ENCODE peak calls at places on chromosome X, in four cellular contexts. H, Y, J and Q are unnamed samples.
A peak's percentile ranks its signal among the peaks of the same experiment; 100 is the strongest.

GRCh38 chrX:48972214-48973164 is 845 bp upstream of the KCND1 start:
- DNase-seq in Y (no peak), H (peak; percentile 67), J (peak; percentile 16), Q (peak; percentile 60)

GRCh38 chrX:15376956-15377355 is 7.3 kb downstream of the VEGFD start:
- DNase-seq in H (no peak), J (no peak), Y (no peak), Q (no peak)

GRCh38 chrX:73562986-73563739 is at the start of gene CHIC1:
- DNase-seq in Y (peak; percentile 32), J (no peak), H (peak; percentile 69), Q (peak; percentile 85)

GRCh38 chrX:47242321-47242720 is 9.5 kb downstream of the USP11 start:
- DNase-seq in Y (no peak), H (no peak), J (no peak), Q (no peak)

GRCh38 chrX:150542846-150543229 is 25.6 kb upstream of the MTM1 start:
- DNase-seq in J (no peak), Y (no peak), H (no peak), Q (no peak)

GRCh38 chrX:69062493-69062892 is 102.8 kb downstream of the PJA1 start:
- DNase-seq in J (no peak), Y (no peak), H (no peak), Q (no peak)

GRCh38 chrX:84453351-84454246 is 48.7 kb downstream of the HDX start:
- DNase-seq in Y (no peak), H (no peak), J (no peak), Q (no peak)

GRCh38 chrX:68705986-68706385 is 58.5 kb downstream of the STARD8 start:
- DNase-seq in Y (no peak), J (no peak), H (no peak), Q (no peak)

GRCh38 chrX:120999413-120999812 is 13.9 kb upstream of the CT47A1 start:
- DNase-seq in Y (no peak), J (no peak), H (no peak), Q (no peak)

GRCh38 chrX:137428777-137429564 is 137.0 kb upstream of the ZIC3 start:
- DNase-seq in H (peak; percentile 13), Y (no peak), J (no peak), Q (no peak)

GRCh38 chrX:39258331-39258730 is 457.1 kb downstream of the MID1IP1 start:
- DNase-seq in J (no peak), Y (no peak), H (no peak), Q (no peak)

GRCh38 chrX:65532016-65532415 is 2.6 kb downstream of the LAS1L start:
- DNase-seq in J (no peak), Y (no peak), H (no peak), Q (no peak)

GRCh38 chrX:104270916-104271512 is 16.3 kb upstream of the ESX1 start:
- DNase-seq in J (peak; percentile 1), H (peak; percentile 13), Y (no peak), Q (peak; percentile 58)

GRCh38 chrX:153688900-153689590 is 1.3 kb downstream of the SLC6A8 start:
- DNase-seq in H (peak; percentile 42), Y (no peak), J (no peak), Q (no peak)
- TF ChIP-seq MYC in H (no peak), Y (no peak), J (no peak), Q (no peak)

GRCh38 chrX:12563121-12563520 is 228.1 kb upstream of the PRPS2 start:
- DNase-seq in J (no peak), H (no peak), Y (no peak), Q (no peak)
- TF ChIP-seq RAD21 in J (no peak), H (no peak), Y (no peak), Q (no peak)

GRCh38 chrX:30637874-30638793 is 15.1 kb upstream of the GK start:
- DNase-seq in Y (no peak), H (no peak), J (no peak), Q (no peak)

GRCh38 chrX:30642642-30643041 is 10.6 kb upstream of the GK start:
- DNase-seq in Y (no peak), J (peak; percentile 74), H (no peak), Q (no peak)

DNA sequence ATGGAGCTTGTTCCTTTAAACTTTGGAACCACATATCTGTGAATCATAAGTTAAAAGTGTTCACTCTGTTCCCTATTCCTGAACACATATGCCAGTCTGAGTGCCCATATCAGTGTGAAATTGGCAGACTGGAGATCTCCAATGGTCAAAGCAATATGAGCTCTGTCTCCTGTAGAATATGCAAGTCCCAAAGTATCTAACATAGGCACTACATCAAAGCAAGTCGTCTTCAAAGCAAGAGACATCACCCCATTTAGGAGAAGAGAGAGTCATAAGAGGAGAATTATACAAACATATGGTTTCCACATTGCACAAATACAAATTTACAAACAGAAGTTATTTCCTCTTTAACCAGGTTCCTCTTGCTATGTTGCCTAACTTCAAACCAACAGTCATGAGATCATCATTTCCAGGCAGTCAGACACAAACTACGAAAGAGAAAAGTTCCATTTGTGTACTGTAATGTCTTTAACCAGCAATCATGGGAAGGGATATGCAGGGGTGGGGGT is 9.9 kb upstream of the GK start:
- DNase-seq in J (peak; percentile 87), Y (no peak), H (no peak), Q (no peak)
- TF ChIP-seq KDM1A in J (no peak), Y (no peak), H (no peak), Q (no peak)

GRCh38 chrX:56313308-56313707 is 81.2 kb downstream of the KLF8 start:
- DNase-seq in J (no peak), H (no peak), Y (no peak), Q (no peak)
- TF ChIP-seq MYC in J (no peak), H (no peak), Y (no peak), Q (no peak)